ENCODE peak calls at places on chromosomes 7 and 10, in seven cellular contexts. F is GM23338, N is transverse colon, V is lower lobe of right lung, K is ovary, S is spleen, O is fibroblast of lung. Q is an unnamed sample.

GRCh38 chr7:132270517-132270916 is 305.8 kb downstream of the PLXNA4 start:
- DNase-seq in F (peak), N (no peak), V (no peak), K (no peak), S (no peak), O (peak), Q (no peak)

GRCh38 chr7:2734761-2735571 is 47.0 kb downstream of the AMZ1 start:
- DNase-seq in F (no peak), N (peak), V (no peak), K (peak), S (peak), O (no peak), Q (peak)

GRCh38 chr7:117230276-117231046 is 92.4 kb downstream of the WNT2 start:
- DNase-seq in F (no peak), N (no peak), V (no peak), K (no peak), S (no peak), O (peak), Q (no peak)

GRCh38 chr7:3931843-3932242 is 630.8 kb downstream of the SDK1 start:
- DNase-seq in F (no peak), N (no peak), V (no peak), K (no peak), S (no peak), O (no peak), Q (no peak)

GRCh38 chr7:94621120-94621519 is 34.8 kb downstream of the SGCE start:
- DNase-seq in F (no peak), N (no peak), V (no peak), K (no peak), S (no peak), O (no peak), Q (no peak)

GRCh38 chr7:97971120-97971989 is 18.6 kb downstream of the OCM2 start:
- DNase-seq in F (peak), N (peak), V (no peak), K (no peak), S (no peak), O (peak), Q (no peak)

GRCh38 chr10:4280481-4281206 is 495.6 kb upstream of the KLF6 start:
- DNase-seq in F (no peak), N (peak), V (no peak), K (no peak), S (no peak), O (peak), Q (no peak)

GRCh38 chr7:154789404-154789803 is 213.5 kb downstream of the PAXIP1 start:
- DNase-seq in F (no peak), N (no peak), V (no peak), K (no peak), S (no peak), O (no peak), Q (no peak)

GRCh38 chr10:44398271-44398670 is 13.4 kb upstream of the CXCL12 start:
- DNase-seq in F (peak), N (no peak), V (no peak), K (no peak), S (no peak), O (no peak), Q (peak)

GRCh38 chr7:26202019-26202985 is 757 bp downstream of the CBX3 start:
- DNase-seq in F (peak), N (peak), V (peak), K (peak), S (peak), O (no peak), Q (no peak)

GRCh38 chr10:125060486-125060850 is 99.9 kb downstream of the CTBP2 start:
- DNase-seq in F (no peak), N (no peak), V (no peak), K (no peak), S (no peak), O (no peak), Q (peak)

GRCh38 chr10:29530112-29530976 is 104.4 kb downstream of the SVIL start:
- DNase-seq in F (no peak), N (no peak), V (no peak), K (no peak), S (no peak), O (no peak), Q (no peak)

GRCh38 chr10:32956365-32957197 is 1.4 kb downstream of the ITGB1 start:
- DNase-seq in F (no peak), N (no peak), V (no peak), K (no peak), S (peak), O (no peak), Q (no peak)

GRCh38 chr10:78211476-78212110 is 177.9 kb downstream of the RPS24 start:
- DNase-seq in F (peak), N (no peak), V (no peak), K (peak), S (peak), O (peak), Q (no peak)

GRCh38 chr10:8065651-8066050 is 11.2 kb downstream of the GATA3 start:
- DNase-seq in F (no peak), N (no peak), V (no peak), K (no peak), S (no peak), O (no peak), Q (no peak)

GRCh38 chr7:10908600-10908999 is 65.1 kb upstream of the PHF14 start:
- DNase-seq in F (peak), N (no peak), V (no peak), K (no peak), S (no peak), O (no peak), Q (no peak)

GRCh38 chr10:124829447-124830115 is 28.0 kb downstream of the ABRAXAS2 start:
- DNase-seq in F (no peak), N (no peak), V (no peak), K (no peak), S (no peak), O (no peak), Q (no peak)

GRCh38 chr10:102665904-102666509 is 21.7 kb downstream of the TRIM8 start:
- DNase-seq in F (no peak), N (no peak), V (no peak), K (no peak), S (peak), O (no peak), Q (no peak)

GRCh38 chr7:102044984-102045673 is 227.7 kb downstream of the CUX1 start:
- DNase-seq in F (no peak), N (no peak), V (peak), K (peak), S (no peak), O (peak), Q (peak)

GRCh38 chr10:61719906-61720305 is 57.2 kb downstream of the CABCOCO1 start:
- DNase-seq in F (no peak), N (no peak), V (no peak), K (no peak), S (no peak), O (no peak), Q (no peak)

GRCh38 chr10:4243651-4244050 is 458.6 kb upstream of the KLF6 start:
- DNase-seq in F (no peak), N (no peak), V (no peak), K (peak), S (no peak), O (peak), Q (peak)

GRCh38 chr10:47261121-47261520 is 38.9 kb upstream of the GDF10 start:
- DNase-seq in F (no peak), N (peak), V (no peak), K (no peak), S (peak), O (no peak), Q (no peak)

GRCh38 chr10:49592726-49593563 is 17.2 kb upstream of the SLC18A3 start:
- DNase-seq in F (peak), N (peak), V (no peak), K (peak), S (no peak), O (peak), Q (peak)

GRCh38 chr10:69866688-69867461 is 65.2 kb downstream of the COL13A1 start:
- DNase-seq in F (peak), N (peak), V (no peak), K (peak), S (no peak), O (peak), Q (peak)

GRCh38 chr7:84394219-84394618 is 199.6 kb upstream of the SEMA3A start:
- DNase-seq in F (no peak), N (no peak), V (no peak), K (no peak), S (no peak), O (no peak), Q (no peak)

GRCh38 chr7:137694405-137694804 is 152.4 kb downstream of the DGKI start:
- DNase-seq in F (no peak), N (no peak), V (no peak), K (no peak), S (no peak), O (no peak), Q (no peak)

GRCh38 chr10:22054946-22055345 is 51.4 kb upstream of the DNAJC1 start:
- DNase-seq in F (no peak), N (no peak), V (no peak), K (no peak), S (no peak), O (no peak), Q (no peak)

GRCh38 chr10:15167411-15168295 is 840 bp downstream of the NMT2 start:
- DNase-seq in F (peak), N (peak), V (peak), K (peak), S (no peak), O (peak), Q (peak)

GRCh38 chr10:68332259-68333057 is at the start of gene PBLD:
- DNase-seq in F (peak), N (peak), V (peak), K (peak), S (peak), O (peak), Q (peak)

GRCh38 chr7:40899651-40900507 is 765.1 kb downstream of the SUGCT start:
- DNase-seq in F (no peak), N (no peak), V (no peak), K (no peak), S (no peak), O (no peak), Q (peak)

GRCh38 chr10:8628351-8628750 is 573.9 kb downstream of the GATA3 start:
- DNase-seq in F (peak), N (no peak), V (no peak), K (no peak), S (no peak), O (no peak), Q (no peak)

GRCh38 chr7:87876759-87877234 is 504 bp downstream of the DBF4 start:
- DNase-seq in F (peak), N (peak), V (peak), K (peak), S (peak), O (peak), Q (peak)

GRCh38 chr10:116866987-116867595 is 17.8 kb downstream of the ENO4 start:
- DNase-seq in F (no peak), N (no peak), V (no peak), K (no peak), S (no peak), O (peak), Q (no peak)

GRCh38 chr10:118735294-118735693 is 19.5 kb downstream of the CACUL1 start:
- DNase-seq in F (peak), N (no peak), V (no peak), K (no peak), S (no peak), O (no peak), Q (no peak)

GRCh38 chr10:16886032-16886431 is 68.8 kb upstream of the RSU1 start:
- DNase-seq in F (no peak), N (no peak), V (no peak), K (no peak), S (no peak), O (no peak), Q (no peak)

GRCh38 chr10:118569241-118569881 is 26.1 kb downstream of the PRLHR start:
- DNase-seq in F (no peak), N (no peak), V (no peak), K (no peak), S (no peak), O (peak), Q (no peak)

GRCh38 chr7:127870231-127870907 is 160.9 kb downstream of the LRRC4 start:
- DNase-seq in F (no peak), N (no peak), V (no peak), K (no peak), S (no peak), O (no peak), Q (no peak)

GRCh38 chr10:111524134-111524533 is 447.3 kb downstream of the ADRA2A start:
- DNase-seq in F (no peak), N (no peak), V (no peak), K (no peak), S (no peak), O (no peak), Q (no peak)

GRCh38 chr7:92609921-92610518 is 19.8 kb upstream of the FAM133B start:
- DNase-seq in F (peak), N (no peak), V (no peak), K (no peak), S (no peak), O (peak), Q (no peak)
- H3K27ac ChIP-seq in F (no peak), N (no peak), V (no peak), K (no peak), S (no peak), O (no peak), Q (no peak)

GRCh38 chr10:103982639-103983038 is 15.7 kb downstream of the SLK start:
- DNase-seq in F (peak), N (no peak), V (no peak), K (peak), S (no peak), O (peak), Q (no peak)
- H3K27ac ChIP-seq in F (no peak), N (no peak), V (no peak), K (no peak), S (no peak), O (no peak), Q (no peak)

GRCh38 chr7:134083766-134084487 is 43.2 kb upstream of the LRGUK start:
- DNase-seq in F (no peak), N (no peak), V (no peak), K (no peak), S (no peak), O (peak), Q (no peak)
- H3K27ac ChIP-seq in F (no peak), N (no peak), V (no peak), K (no peak), S (no peak), O (no peak), Q (no peak)

DNA sequence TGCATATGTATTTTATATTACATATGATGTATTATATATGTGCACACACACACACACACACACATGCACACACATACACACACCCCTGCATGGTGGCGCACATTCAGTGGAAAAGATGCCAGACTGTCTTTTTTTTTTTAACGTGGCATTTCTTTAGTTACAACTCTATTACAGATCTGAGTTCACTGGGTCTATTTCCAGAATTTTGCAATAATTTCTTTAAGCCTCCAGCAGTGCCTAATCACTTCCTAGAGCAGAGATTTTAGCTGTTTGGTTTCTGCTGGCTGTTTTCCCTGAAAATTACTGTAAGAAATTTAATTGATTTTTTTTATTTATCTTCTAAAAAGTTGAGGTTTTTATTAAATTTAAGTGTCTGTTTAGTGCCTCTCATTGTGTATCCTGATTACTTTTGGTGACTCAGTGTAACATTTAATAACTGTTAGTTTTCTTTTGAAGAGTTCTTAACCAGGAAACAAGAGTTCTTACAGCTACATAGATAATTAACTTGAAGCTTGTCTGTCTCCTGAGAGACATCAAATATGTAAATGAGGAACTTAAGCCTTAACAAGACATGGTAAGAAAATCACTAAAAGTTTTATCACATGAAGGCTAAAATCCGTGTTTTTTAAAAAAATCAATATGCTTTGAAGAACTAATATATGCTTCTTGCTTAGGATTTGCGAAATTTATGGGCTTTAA is 232.0 kb downstream of the MDFIC start:
- DNase-seq in F (no peak), N (no peak), V (no peak), K (no peak), S (no peak), O (peak), Q (no peak)
- H3K27ac ChIP-seq in F (no peak), N (no peak), V (no peak), K (no peak), S (no peak), O (no peak), Q (no peak)

DNA sequence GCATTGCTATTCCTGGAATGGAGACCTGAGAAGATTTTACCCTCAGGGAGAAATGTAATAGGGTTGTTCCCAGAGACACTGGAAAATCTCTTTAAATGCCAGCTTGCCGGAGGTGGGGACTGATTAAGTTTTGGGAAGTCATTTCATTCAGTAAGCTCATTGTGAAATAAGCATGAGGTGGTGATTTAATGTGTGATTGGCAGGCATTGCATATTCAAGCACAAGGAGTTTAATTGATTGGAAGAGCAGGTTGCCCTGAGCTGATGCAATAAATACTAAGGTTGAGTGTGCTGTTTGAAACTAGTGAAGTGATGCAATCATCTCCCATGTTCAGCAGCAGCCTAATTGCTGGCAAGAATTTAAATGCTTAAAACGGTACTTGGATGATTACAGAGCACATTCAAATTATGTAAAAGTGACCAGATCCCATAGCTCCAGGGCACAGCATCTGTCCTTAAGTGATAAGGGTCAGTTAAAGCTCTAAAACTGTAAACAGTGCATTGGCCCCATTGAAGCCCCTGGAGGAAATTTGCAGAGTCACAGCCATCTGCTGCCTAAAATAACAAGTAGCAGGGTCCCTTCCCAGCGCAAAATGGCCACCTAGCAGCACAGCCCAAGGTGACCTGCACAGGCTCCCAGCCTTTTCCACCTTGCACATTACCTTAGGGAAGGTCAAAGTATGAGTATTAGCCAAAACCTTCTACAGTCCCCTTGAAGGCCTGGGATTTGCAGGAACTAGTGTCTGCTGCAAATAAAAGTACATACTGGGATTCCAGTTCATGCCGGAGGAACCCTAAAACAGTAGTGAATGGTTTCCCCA is 92.1 kb downstream of the CCDC71L start:
- DNase-seq in F (peak), N (no peak), V (no peak), K (no peak), S (no peak), O (peak), Q (no peak)
- H3K27ac ChIP-seq in F (peak), N (no peak), V (no peak), K (no peak), S (no peak), O (no peak), Q (no peak)

GRCh38 chr7:107949443-107949935 is 53.5 kb downstream of the LAMB1 start:
- DNase-seq in F (no peak), N (no peak), V (no peak), K (no peak), S (no peak), O (no peak), Q (no peak)

GRCh38 chr7:107953265-107953923 is 49.6 kb downstream of the LAMB1 start:
- DNase-seq in F (no peak), N (no peak), V (no peak), K (no peak), S (no peak), O (no peak), Q (no peak)

GRCh38 chr7:107948645-107949442 is 54.1 kb downstream of the LAMB1 start:
- DNase-seq in F (no peak), N (no peak), V (no peak), K (no peak), S (no peak), O (peak), Q (no peak)

GRCh38 chr7:107951896-107952295 is 51.1 kb downstream of the LAMB1 start:
- DNase-seq in F (no peak), N (no peak), V (no peak), K (no peak), S (no peak), O (no peak), Q (no peak)

DNA sequence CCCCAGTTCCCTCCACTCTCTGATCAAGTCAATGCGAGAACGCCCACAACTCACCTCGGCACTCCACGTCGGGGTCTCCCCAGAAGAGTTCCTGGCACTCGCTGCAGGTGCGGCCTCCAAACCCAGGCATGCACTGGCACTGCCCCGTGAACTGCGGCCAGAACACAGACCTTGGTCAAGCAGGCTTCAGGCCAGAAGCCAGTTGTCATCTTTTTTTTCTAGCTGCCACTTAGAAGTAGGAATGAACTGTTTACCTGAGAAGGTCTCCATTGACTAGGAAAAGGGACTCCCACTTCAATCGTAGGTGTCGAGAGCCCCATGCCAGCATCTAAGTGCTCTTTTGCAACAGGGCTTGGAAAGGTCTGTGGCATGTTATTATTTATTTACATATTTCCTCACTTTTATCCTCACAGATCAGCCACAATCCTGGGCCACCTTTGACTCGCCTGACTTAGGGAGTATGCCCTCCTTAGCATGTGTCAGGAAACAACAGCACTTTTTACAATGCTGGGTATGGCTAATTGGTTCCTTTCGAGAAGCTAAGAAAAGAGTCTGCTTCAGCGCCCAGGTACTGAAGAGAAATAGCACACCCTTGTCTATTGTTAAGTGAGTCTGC is 51.7 kb downstream of the LAMB1 start:
- DNase-seq in F (no peak), N (no peak), V (no peak), K (no peak), S (no peak), O (no peak), Q (no peak)
- H3K27ac ChIP-seq in F (no peak), N (no peak), V (peak), K (no peak), S (no peak), O (peak), Q (peak)

DNA sequence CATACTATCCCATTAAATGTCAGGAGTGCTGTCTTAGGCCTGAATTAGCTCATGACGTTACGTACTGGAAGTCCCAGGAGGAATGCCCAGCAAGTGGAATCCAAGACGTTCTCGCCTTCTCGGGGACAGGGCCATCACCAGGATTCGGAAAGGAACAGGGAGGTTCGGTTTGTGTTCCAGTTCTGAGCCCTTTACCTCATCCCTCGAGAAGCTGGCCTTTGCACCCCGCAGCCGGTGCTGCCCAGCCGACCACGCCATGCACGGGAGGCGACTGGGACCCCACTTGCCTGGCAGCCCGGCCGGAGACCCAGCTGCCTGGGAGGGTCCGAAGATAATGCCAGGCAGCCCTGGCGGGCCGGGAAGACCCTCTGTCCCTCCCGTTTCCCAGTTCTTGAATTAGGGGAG is 842 bp upstream of the CHST3 start:
- DNase-seq in F (peak), N (no peak), V (no peak), K (peak), S (no peak), O (no peak), Q (peak)
- H3K27ac ChIP-seq in F (no peak), N (peak), V (peak), K (peak), S (peak), O (peak), Q (peak)

GRCh38 chr10:100607439-100607838 is 71.7 kb downstream of the HIF1AN start:
- DNase-seq in F (no peak), N (no peak), V (no peak), K (no peak), S (no peak), O (no peak), Q (no peak)
- H3K27ac ChIP-seq in F (no peak), N (no peak), V (no peak), K (no peak), S (no peak), O (no peak), Q (no peak)

GRCh38 chr7:140674899-140675701 is 2.4 kb downstream of the ADCK2 start:
- DNase-seq in F (peak), N (peak), V (no peak), K (peak), S (peak), O (peak), Q (no peak)
- H3K27ac ChIP-seq in F (no peak), N (peak), V (no peak), K (no peak), S (peak), O (no peak), Q (no peak)